ENCODE peak calls at places on chromosome 9, in nine cellular contexts. X, R, S, A, Y, P, Z, M and G are unnamed samples.

GRCh38 chr9:93260290-93261066 is 76.5 kb downstream of the WNK2 start:
- DNase-seq in X (no peak), R (no peak), S (peak), A (no peak), Y (no peak), P (peak), Z (no peak), M (no peak), G (no peak)

GRCh38 chr9:118533101-118533500 is 828.9 kb downstream of the TLR4 start:
- DNase-seq in X (no peak), R (no peak), S (peak), A (no peak), Y (no peak), P (no peak), Z (no peak), M (no peak), G (no peak)

GRCh38 chr9:136178061-136178772 is 26.7 kb downstream of the LHX3 start:
- DNase-seq in X (no peak), R (no peak), S (no peak), A (no peak), Y (no peak), P (no peak), Z (no peak), M (no peak), G (no peak)

GRCh38 chr9:33179298-33179697 is 12.2 kb upstream of the B4GALT1 start:
- DNase-seq in X (no peak), R (no peak), S (no peak), A (no peak), Y (no peak), P (no peak), Z (no peak), M (no peak), G (peak)

GRCh38 chr9:94801242-94801641 is 74.7 kb downstream of the AOPEP start:
- DNase-seq in X (no peak), R (no peak), S (no peak), A (no peak), Y (no peak), P (no peak), Z (no peak), M (no peak), G (no peak)

GRCh38 chr9:108184941-108185340 is 670.8 kb downstream of the ACTL7B start:
- DNase-seq in X (no peak), R (peak), S (peak), A (peak), Y (no peak), P (no peak), Z (no peak), M (no peak), G (no peak)

GRCh38 chr9:84667571-84668203 is 1.8 kb upstream of the NTRK2 start:
- DNase-seq in X (no peak), R (peak), S (peak), A (no peak), Y (no peak), P (no peak), Z (peak), M (peak), G (peak)

GRCh38 chr9:28234133-28234898 is 661.0 kb upstream of the C9orf72 start:
- DNase-seq in X (no peak), R (no peak), S (no peak), A (no peak), Y (no peak), P (no peak), Z (no peak), M (no peak), G (no peak)

GRCh38 chr9:133787749-133788015 is 49.5 kb upstream of the SARDH start:
- DNase-seq in X (no peak), R (peak), S (peak), A (no peak), Y (no peak), P (no peak), Z (no peak), M (peak), G (no peak)

GRCh38 chr9:93955356-93956182 is 414 bp upstream of the BARX1 start:
- DNase-seq in X (no peak), R (peak), S (peak), A (no peak), Y (no peak), P (no peak), Z (no peak), M (no peak), G (no peak)

GRCh38 chr9:124018731-124019697 is 7.4 kb downstream of the LHX2 start:
- DNase-seq in X (no peak), R (no peak), S (no peak), A (no peak), Y (no peak), P (no peak), Z (no peak), M (no peak), G (no peak)

GRCh38 chr9:136968333-136969127 is 8.8 kb upstream of the PTGDS start:
- DNase-seq in X (no peak), R (no peak), S (no peak), A (no peak), Y (no peak), P (no peak), Z (no peak), M (no peak), G (no peak)

GRCh38 chr9:32839013-32839442 is 55.7 kb downstream of the TMEM215 start:
- DNase-seq in X (no peak), R (no peak), S (no peak), A (no peak), Y (no peak), P (no peak), Z (no peak), M (no peak), G (no peak)

GRCh38 chr9:134203224-134203623 is 38.9 kb upstream of the RNU6ATAC start:
- DNase-seq in X (no peak), R (no peak), S (no peak), A (no peak), Y (no peak), P (no peak), Z (no peak), M (no peak), G (no peak)

GRCh38 chr9:76257224-76257794 is 136.9 kb downstream of the RFK start:
- DNase-seq in X (no peak), R (no peak), S (no peak), A (no peak), Y (no peak), P (no peak), Z (peak), M (no peak), G (no peak)

GRCh38 chr9:106755727-106756126 is 107.2 kb upstream of the ZNF462 start:
- DNase-seq in X (no peak), R (no peak), S (no peak), A (no peak), Y (no peak), P (no peak), Z (no peak), M (no peak), G (no peak)

GRCh38 chr9:29691758-29692407 is 2118.6 kb upstream of the C9orf72 start:
- DNase-seq in X (no peak), R (peak), S (no peak), A (peak), Y (no peak), P (no peak), Z (no peak), M (no peak), G (peak)

GRCh38 chr9:78866228-78867132 is 569.6 kb downstream of the PSAT1 start:
- DNase-seq in X (no peak), R (peak), S (peak), A (no peak), Y (no peak), P (no peak), Z (no peak), M (no peak), G (no peak)